ENCODE peak calls at places on chromosomes 2 and 18, in five cellular contexts. M is fibroblast of lung; A is GM13977; H is CD8-positive, alpha-beta memory T cell; P is Caco-2. S is an unnamed sample.

GRCh38 chr18:5515007-5515744 is 28.6 kb downstream of the EPB41L3 start:
- DNase-seq in M (no peak), A (no peak), H (no peak), P (no peak), S (no peak)

GRCh38 chr2:159225025-159226016 is 61.2 kb downstream of the WDSUB1 start:
- DNase-seq in M (no peak), A (no peak), H (no peak), P (no peak), S (no peak)

GRCh38 chr2:25557179-25558036 is 116.0 kb downstream of the DTNB start:
- DNase-seq in M (no peak), A (peak), H (no peak), P (no peak), S (no peak)

GRCh38 chr2:27885246-27885645 is 4.9 kb downstream of the RBKS start:
- DNase-seq in M (no peak), A (no peak), H (no peak), P (no peak), S (no peak)

GRCh38 chr2:215753808-215754207 is 259.5 kb downstream of the MREG start:
- DNase-seq in M (no peak), A (no peak), H (no peak), P (no peak), S (no peak)

GRCh38 chr2:177284531-177284930 is 20.0 kb upstream of the NFE2L2 start:
- DNase-seq in M (no peak), A (no peak), H (no peak), P (no peak), S (no peak)

GRCh38 chr2:227534714-227535113 is 62.8 kb downstream of the AGFG1 start:
- DNase-seq in M (no peak), A (no peak), H (no peak), P (no peak), S (no peak)

GRCh38 chr2:109470121-109470921 is 143.4 kb downstream of the SEPTIN10 start:
- DNase-seq in M (peak), A (no peak), H (no peak), P (peak), S (no peak)

GRCh38 chr2:25421289-25421688 is 79.6 kb upstream of the DNMT3A start:
- DNase-seq in M (no peak), A (no peak), H (no peak), P (no peak), S (no peak)

S was measured in HuH-7.5.